ENCODE peak calls at places on chromosomes 2 and 18, in eight cellular contexts. One of them, this sample, is unnamed.

GRCh38 chr2:196293751-196294486 is 122.5 kb upstream of the STK17B start:
- DNase-seq in transverse colon: no peak
- DNase-seq in suprapubic skin: no peak
- DNase-seq in upper lobe of left lung: no peak
- DNase-seq in sigmoid colon: no peak
- DNase-seq in GM12878: no peak
- DNase-seq in HCT116: no peak
- DNase-seq in K562: no peak
- DNase-seq in this sample: no peak

GRCh38 chr2:16890081-16890480 is 224.4 kb upstream of the CYRIA start:
- DNase-seq in transverse colon: no peak
- DNase-seq in suprapubic skin: no peak
- DNase-seq in upper lobe of left lung: no peak
- DNase-seq in sigmoid colon: no peak
- DNase-seq in GM12878: no peak
- DNase-seq in HCT116: no peak
- DNase-seq in K562: no peak
- DNase-seq in this sample: no peak

GRCh38 chr2:102657770-102658169 is 38.4 kb downstream of the SLC9A2 start:
- DNase-seq in transverse colon: no peak
- DNase-seq in suprapubic skin: no peak
- DNase-seq in upper lobe of left lung: no peak
- DNase-seq in sigmoid colon: no peak
- DNase-seq in GM12878: no peak
- DNase-seq in HCT116: no peak
- DNase-seq in K562: no peak
- DNase-seq in this sample: no peak

GRCh38 chr18:12630136-12630535 is 27.8 kb downstream of the SPIRE1 start:
- DNase-seq in transverse colon: no peak
- DNase-seq in suprapubic skin: no peak
- DNase-seq in upper lobe of left lung: no peak
- DNase-seq in sigmoid colon: no peak
- DNase-seq in GM12878: no peak
- DNase-seq in HCT116: no peak
- DNase-seq in K562: no peak
- DNase-seq in this sample: no peak

GRCh38 chr2:109260886-109261700 is 132.1 kb downstream of the SH3RF3 start:
- DNase-seq in transverse colon: peak; percentile 33
- DNase-seq in suprapubic skin: peak; percentile 48
- DNase-seq in upper lobe of left lung: peak; percentile 39
- DNase-seq in sigmoid colon: peak; percentile 19
- DNase-seq in GM12878: no peak
- DNase-seq in HCT116: no peak
- DNase-seq in K562: peak; percentile 7
- DNase-seq in this sample: no peak

GRCh38 chr18:59871711-59872362 is 28.0 kb upstream of the PMAIP1 start:
- DNase-seq in transverse colon: no peak
- DNase-seq in suprapubic skin: peak; percentile 11
- DNase-seq in upper lobe of left lung: no peak
- DNase-seq in sigmoid colon: no peak
- DNase-seq in GM12878: no peak
- DNase-seq in HCT116: no peak
- DNase-seq in K562: no peak
- DNase-seq in this sample: no peak

GRCh38 chr18:6561029-6561861 is 146.5 kb upstream of the L3MBTL4 start:
- DNase-seq in transverse colon: peak; percentile 39
- DNase-seq in suprapubic skin: no peak
- DNase-seq in upper lobe of left lung: peak; percentile 88
- DNase-seq in sigmoid colon: peak; percentile 75
- DNase-seq in GM12878: no peak
- DNase-seq in HCT116: no peak
- DNase-seq in K562: peak; percentile 64
- DNase-seq in this sample: peak; percentile 30

GRCh38 chr18:11541179-11541578 is 68.2 kb upstream of the SLC35G4 start:
- DNase-seq in transverse colon: no peak
- DNase-seq in suprapubic skin: no peak
- DNase-seq in upper lobe of left lung: no peak
- DNase-seq in sigmoid colon: no peak
- DNase-seq in GM12878: no peak
- DNase-seq in HCT116: no peak
- DNase-seq in K562: no peak
- DNase-seq in this sample: no peak

GRCh38 chr18:77071711-77072292 is 60.8 kb downstream of the MBP start:
- DNase-seq in transverse colon: no peak
- DNase-seq in suprapubic skin: no peak
- DNase-seq in upper lobe of left lung: peak; percentile 72
- DNase-seq in sigmoid colon: no peak
- DNase-seq in GM12878: no peak
- DNase-seq in HCT116: no peak
- DNase-seq in K562: no peak
- DNase-seq in this sample: no peak

GRCh38 chr18:55485666-55486065 is 102.3 kb downstream of the TCF4 start:
- DNase-seq in transverse colon: no peak
- DNase-seq in suprapubic skin: no peak
- DNase-seq in upper lobe of left lung: no peak
- DNase-seq in sigmoid colon: no peak
- DNase-seq in GM12878: no peak
- DNase-seq in HCT116: no peak
- DNase-seq in K562: no peak
- DNase-seq in this sample: no peak

GRCh38 chr2:31300309-31300708 is 66.4 kb downstream of the EHD3 start:
- DNase-seq in transverse colon: no peak
- DNase-seq in suprapubic skin: no peak
- DNase-seq in upper lobe of left lung: no peak
- DNase-seq in sigmoid colon: no peak
- DNase-seq in GM12878: no peak
- DNase-seq in HCT116: no peak
- DNase-seq in K562: no peak
- DNase-seq in this sample: no peak

GRCh38 chr2:106885981-106886915 is at the start of gene ST6GAL2:
- DNase-seq in transverse colon: no peak
- DNase-seq in suprapubic skin: no peak
- DNase-seq in upper lobe of left lung: no peak
- DNase-seq in sigmoid colon: no peak
- DNase-seq in GM12878: no peak
- DNase-seq in HCT116: no peak
- DNase-seq in K562: no peak
- DNase-seq in this sample: no peak

GRCh38 chr2:39642054-39642742 is 23.5 kb upstream of the TMEM178A start:
- DNase-seq in transverse colon: no peak
- DNase-seq in suprapubic skin: no peak
- DNase-seq in upper lobe of left lung: no peak
- DNase-seq in sigmoid colon: no peak
- DNase-seq in GM12878: no peak
- DNase-seq in HCT116: peak; percentile 13
- DNase-seq in K562: peak; percentile 12
- DNase-seq in this sample: no peak

GRCh38 chr18:39799010-39799409 is 2156.0 kb upstream of the PIK3C3 start:
- DNase-seq in transverse colon: peak; percentile 13
- DNase-seq in suprapubic skin: no peak
- DNase-seq in upper lobe of left lung: no peak
- DNase-seq in sigmoid colon: no peak
- DNase-seq in GM12878: no peak
- DNase-seq in HCT116: no peak
- DNase-seq in K562: no peak
- DNase-seq in this sample: peak; percentile 24

GRCh38 chr2:226334981-226335720 is 464.5 kb downstream of the IRS1 start:
- DNase-seq in transverse colon: no peak
- DNase-seq in suprapubic skin: no peak
- DNase-seq in upper lobe of left lung: no peak
- DNase-seq in sigmoid colon: no peak
- DNase-seq in GM12878: no peak
- DNase-seq in HCT116: peak; percentile 24
- DNase-seq in K562: no peak
- DNase-seq in this sample: no peak

GRCh38 chr2:191938779-191939178 is 91.9 kb upstream of the CAVIN2 start:
- DNase-seq in transverse colon: no peak
- DNase-seq in suprapubic skin: no peak
- DNase-seq in upper lobe of left lung: no peak
- DNase-seq in sigmoid colon: no peak
- DNase-seq in GM12878: no peak
- DNase-seq in HCT116: no peak
- DNase-seq in K562: no peak
- DNase-seq in this sample: no peak

DNA sequence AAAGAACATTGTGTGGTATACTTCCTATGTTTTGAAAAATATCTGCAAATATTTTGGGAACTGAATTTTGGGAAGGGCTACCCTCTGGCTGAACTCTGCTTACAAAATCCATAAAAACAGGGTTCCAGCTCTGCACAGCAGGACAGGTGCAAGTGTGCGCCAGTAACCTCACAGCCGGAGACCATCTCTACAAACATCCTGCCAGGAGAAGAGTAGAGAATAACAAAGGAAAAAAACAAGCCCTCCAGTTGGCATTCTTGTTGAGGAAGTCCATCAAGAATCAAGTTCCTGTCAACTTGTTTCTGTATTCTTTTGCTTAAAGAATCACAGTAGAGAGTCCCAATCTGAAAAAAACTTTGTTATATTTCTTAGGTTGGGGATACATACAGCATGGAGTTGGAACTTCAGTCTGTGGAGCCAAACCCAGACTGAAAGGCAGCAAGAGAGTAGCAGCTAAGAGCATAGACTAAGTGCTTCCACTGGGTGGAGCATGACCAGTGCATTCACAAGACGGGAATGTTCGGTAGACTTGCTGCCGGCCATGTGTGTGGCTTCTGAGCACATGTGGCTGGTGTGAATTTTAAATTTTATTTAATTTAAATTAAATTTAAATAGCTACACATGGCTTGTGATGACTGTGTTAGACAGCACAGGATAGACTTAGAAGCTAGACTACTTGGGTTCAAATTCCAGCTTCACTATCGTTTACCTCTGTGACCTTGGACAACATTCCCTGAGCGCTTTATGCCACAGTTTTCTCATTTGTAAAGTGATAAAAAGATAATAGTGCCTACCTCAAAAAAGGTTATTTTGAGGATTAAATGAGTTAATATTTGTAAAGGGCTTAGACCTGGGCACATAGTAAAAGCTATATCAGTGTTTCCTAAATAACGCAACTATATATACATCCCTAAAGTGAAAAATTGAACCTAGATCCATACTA is 41.9 kb downstream of the SPTBN1 start:
- DNase-seq in transverse colon: no peak
- DNase-seq in suprapubic skin: no peak
- DNase-seq in upper lobe of left lung: no peak
- DNase-seq in sigmoid colon: no peak
- DNase-seq in GM12878: no peak
- DNase-seq in HCT116: no peak
- DNase-seq in K562: peak; percentile 49
- DNase-seq in this sample: no peak
- TF ChIP-seq POLR2AphosphoS5 in transverse colon: no peak
- TF ChIP-seq POLR2AphosphoS5 in suprapubic skin: no peak
- TF ChIP-seq POLR2AphosphoS5 in upper lobe of left lung: no peak
- TF ChIP-seq POLR2AphosphoS5 in sigmoid colon: peak; percentile 21
- TF ChIP-seq POLR2AphosphoS5 in GM12878: no peak
- TF ChIP-seq POLR2AphosphoS5 in HCT116: no peak
- TF ChIP-seq POLR2AphosphoS5 in K562: no peak
- TF ChIP-seq POLR2AphosphoS5 in this sample: no peak

DNA sequence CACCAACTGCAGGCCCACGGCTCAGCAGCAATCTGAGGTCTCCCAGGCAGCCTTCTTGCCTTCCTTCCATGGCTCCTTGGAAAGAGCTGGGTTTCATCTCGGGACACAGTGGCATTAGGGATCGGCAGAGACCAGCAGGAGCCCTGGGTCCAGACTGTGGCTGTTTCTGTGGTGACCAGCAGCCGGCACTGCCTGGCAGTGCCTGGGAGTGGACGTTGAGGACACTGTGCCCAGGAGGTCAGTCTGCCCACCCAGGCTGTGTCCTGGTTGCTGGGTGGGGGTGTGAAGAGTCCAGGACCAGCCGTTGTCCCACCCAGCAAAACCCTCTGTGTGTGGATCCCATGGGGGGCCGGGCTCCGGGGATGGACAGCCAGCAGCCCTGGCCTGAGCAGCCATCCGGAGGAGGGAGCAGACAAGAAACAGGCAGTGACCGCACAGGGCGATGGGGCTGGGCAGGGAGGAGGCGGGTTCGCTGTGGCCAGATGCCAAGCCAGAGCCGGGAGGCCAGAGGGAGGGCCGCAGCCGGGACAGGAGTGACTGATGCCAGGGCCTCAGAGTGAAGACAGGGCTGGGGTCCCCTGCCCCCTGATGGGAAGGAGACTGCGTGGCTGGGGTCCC is 73.8 kb downstream of the RRM2 start:
- DNase-seq in transverse colon: peak; percentile 46
- DNase-seq in suprapubic skin: no peak
- DNase-seq in upper lobe of left lung: no peak
- DNase-seq in sigmoid colon: no peak
- DNase-seq in GM12878: no peak
- DNase-seq in HCT116: no peak
- DNase-seq in K562: no peak
- DNase-seq in this sample: no peak
- TF ChIP-seq CTCF in transverse colon: no peak
- TF ChIP-seq CTCF in suprapubic skin: no peak
- TF ChIP-seq CTCF in upper lobe of left lung: no peak
- TF ChIP-seq CTCF in sigmoid colon: no peak
- TF ChIP-seq CTCF in GM12878: no peak
- TF ChIP-seq CTCF in HCT116: no peak
- TF ChIP-seq CTCF in K562: no peak
- TF ChIP-seq CTCF in this sample: no peak

GRCh38 chr2:231056453-231057416 is at the start of gene PSMD1:
- DNase-seq in transverse colon: peak; percentile 93
- DNase-seq in suprapubic skin: peak; percentile 95
- DNase-seq in upper lobe of left lung: peak; percentile 91
- DNase-seq in sigmoid colon: peak; percentile 95
- DNase-seq in GM12878: peak; percentile 80
- DNase-seq in HCT116: peak; percentile 87
- DNase-seq in K562: peak; percentile 92
- DNase-seq in this sample: peak; percentile 91
- TF ChIP-seq POLR2A in transverse colon: peak; percentile 43
- TF ChIP-seq POLR2A in suprapubic skin: no peak
- TF ChIP-seq POLR2A in upper lobe of left lung: no peak
- TF ChIP-seq POLR2A in sigmoid colon: peak; percentile 21
- TF ChIP-seq POLR2A in GM12878: peak; percentile 92
- TF ChIP-seq POLR2A in HCT116: peak; percentile 23
- TF ChIP-seq POLR2A in K562: peak; percentile 78
- TF ChIP-seq POLR2A in this sample: no peak

DNA sequence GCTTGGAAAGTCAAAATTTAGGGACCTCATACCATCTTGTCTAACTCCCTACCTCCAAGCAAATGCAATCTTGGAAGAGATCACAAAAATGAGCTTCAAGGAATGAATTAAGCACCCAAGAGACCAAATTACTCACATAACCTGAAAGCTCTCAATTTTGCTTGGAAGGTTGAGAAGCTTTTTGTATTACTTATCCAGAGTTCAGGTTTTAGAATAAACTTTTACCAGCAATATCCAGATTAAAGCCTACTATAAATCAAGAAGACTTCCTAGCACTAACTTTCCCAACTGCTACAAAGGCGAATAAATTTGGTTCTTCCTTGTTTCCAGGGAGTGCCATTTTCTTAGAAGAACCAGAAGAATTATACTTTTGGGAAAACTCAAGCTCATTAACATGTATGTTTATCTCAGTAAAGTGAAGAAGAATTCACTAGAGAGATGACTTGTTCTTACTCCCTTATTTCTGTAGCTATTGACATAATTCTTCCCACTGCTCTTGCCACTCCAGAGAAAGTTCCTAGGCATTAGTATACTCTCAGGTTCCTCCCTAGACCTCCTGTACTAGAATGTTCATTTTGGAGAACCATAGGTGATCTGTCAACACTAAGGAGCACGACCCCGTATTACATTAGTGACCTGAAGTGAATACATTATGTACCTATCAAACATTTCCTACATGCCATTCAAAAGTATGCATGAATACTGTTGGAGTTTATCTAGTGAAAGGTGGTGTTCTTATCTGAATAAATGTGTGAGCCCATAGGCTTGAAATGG is 18.0 kb upstream of the STPG4 start:
- DNase-seq in transverse colon: no peak
- DNase-seq in suprapubic skin: no peak
- DNase-seq in upper lobe of left lung: no peak
- DNase-seq in sigmoid colon: no peak
- DNase-seq in GM12878: no peak
- DNase-seq in HCT116: no peak
- DNase-seq in K562: no peak
- DNase-seq in this sample: no peak
- TF ChIP-seq POLR2AphosphoS5 in transverse colon: no peak
- TF ChIP-seq POLR2AphosphoS5 in suprapubic skin: no peak
- TF ChIP-seq POLR2AphosphoS5 in upper lobe of left lung: no peak
- TF ChIP-seq POLR2AphosphoS5 in sigmoid colon: no peak
- TF ChIP-seq POLR2AphosphoS5 in GM12878: no peak
- TF ChIP-seq POLR2AphosphoS5 in HCT116: no peak
- TF ChIP-seq POLR2AphosphoS5 in K562: no peak
- TF ChIP-seq POLR2AphosphoS5 in this sample: no peak

This sample was measured in breast epithelium.